ENCODE peak calls at places on chromosome 10, in four cellular contexts. One of them, this sample, is unnamed. For H3K4me1, the result is how much of the 10 kb centered on the place peaks cover.

GRCh38 chr10:59234814-59235429 is 58.5 kb downstream of the PHYHIPL start:
- DNase-seq in astrocyte: peak
- DNase-seq in endodermal cell: peak
- DNase-seq in fibroblast of lung: peak
- DNase-seq in this sample: peak

GRCh38 chr10:28327494-28327886 is 24.6 kb upstream of the MPP7 start:
- DNase-seq in endodermal cell: no peak
- DNase-seq in astrocyte: peak
- DNase-seq in fibroblast of lung: peak
- DNase-seq in this sample: peak

GRCh38 chr10:13271552-13272163 is 28.2 kb downstream of the PHYH start:
- DNase-seq in endodermal cell: peak
- DNase-seq in fibroblast of lung: no peak
- DNase-seq in astrocyte: no peak
- DNase-seq in this sample: no peak

GRCh38 chr10:58775960-58776574 is 263.4 kb downstream of the BICC1 start:
- DNase-seq in fibroblast of lung: peak
- DNase-seq in endodermal cell: no peak
- DNase-seq in astrocyte: peak
- DNase-seq in this sample: peak

GRCh38 chr10:48194830-48195229 is 79.7 kb downstream of the FRMPD2 start:
- DNase-seq in fibroblast of lung: no peak
- DNase-seq in endodermal cell: no peak
- DNase-seq in astrocyte: no peak
- DNase-seq in this sample: no peak

GRCh38 chr10:92517034-92517655 is 56.7 kb downstream of the IDE start:
- DNase-seq in fibroblast of lung: peak
- DNase-seq in astrocyte: peak
- DNase-seq in endodermal cell: peak
- DNase-seq in this sample: peak

GRCh38 chr10:52312999-52313349 is 1.1 kb upstream of the DKK1 start:
- DNase-seq in fibroblast of lung: peak
- DNase-seq in astrocyte: no peak
- DNase-seq in endodermal cell: no peak
- DNase-seq in this sample: no peak

GRCh38 chr10:73983096-73984047 is 14.5 kb upstream of the VCL start:
- DNase-seq in endodermal cell: peak
- DNase-seq in fibroblast of lung: no peak
- DNase-seq in astrocyte: no peak
- DNase-seq in this sample: no peak

GRCh38 chr10:117555017-117555416 is 12.5 kb downstream of the EMX2 start:
- DNase-seq in endodermal cell: no peak
- DNase-seq in fibroblast of lung: no peak
- DNase-seq in astrocyte: no peak
- DNase-seq in this sample: no peak

GRCh38 chr10:126001579-126001978 is 105.2 kb downstream of the FANK1 start:
- DNase-seq in endodermal cell: no peak
- DNase-seq in astrocyte: no peak
- DNase-seq in fibroblast of lung: peak
- DNase-seq in this sample: no peak

GRCh38 chr10:15140640-15141039 is 27.9 kb downstream of the NMT2 start:
- DNase-seq in fibroblast of lung: no peak
- DNase-seq in astrocyte: no peak
- DNase-seq in endodermal cell: no peak
- DNase-seq in this sample: no peak

GRCh38 chr10:62038609-62039190 is 137.2 kb downstream of the ARID5B start:
- DNase-seq in astrocyte: peak
- DNase-seq in endodermal cell: peak
- DNase-seq in fibroblast of lung: peak
- DNase-seq in this sample: peak

GRCh38 chr10:5219262-5219661 is 22.6 kb downstream of the AKR1C4 start:
- DNase-seq in astrocyte: no peak
- DNase-seq in endodermal cell: no peak
- DNase-seq in fibroblast of lung: no peak
- DNase-seq in this sample: no peak

GRCh38 chr10:127977368-127978009 is 70.6 kb downstream of the PTPRE start:
- DNase-seq in endodermal cell: no peak
- DNase-seq in astrocyte: peak
- DNase-seq in fibroblast of lung: peak
- DNase-seq in this sample: no peak
- H3K4me3 ChIP-seq in endodermal cell: no peak
- H3K4me3 ChIP-seq in astrocyte: peak
- H3K4me3 ChIP-seq in fibroblast of lung: peak
- H3K4me3 ChIP-seq in this sample: peak

DNA sequence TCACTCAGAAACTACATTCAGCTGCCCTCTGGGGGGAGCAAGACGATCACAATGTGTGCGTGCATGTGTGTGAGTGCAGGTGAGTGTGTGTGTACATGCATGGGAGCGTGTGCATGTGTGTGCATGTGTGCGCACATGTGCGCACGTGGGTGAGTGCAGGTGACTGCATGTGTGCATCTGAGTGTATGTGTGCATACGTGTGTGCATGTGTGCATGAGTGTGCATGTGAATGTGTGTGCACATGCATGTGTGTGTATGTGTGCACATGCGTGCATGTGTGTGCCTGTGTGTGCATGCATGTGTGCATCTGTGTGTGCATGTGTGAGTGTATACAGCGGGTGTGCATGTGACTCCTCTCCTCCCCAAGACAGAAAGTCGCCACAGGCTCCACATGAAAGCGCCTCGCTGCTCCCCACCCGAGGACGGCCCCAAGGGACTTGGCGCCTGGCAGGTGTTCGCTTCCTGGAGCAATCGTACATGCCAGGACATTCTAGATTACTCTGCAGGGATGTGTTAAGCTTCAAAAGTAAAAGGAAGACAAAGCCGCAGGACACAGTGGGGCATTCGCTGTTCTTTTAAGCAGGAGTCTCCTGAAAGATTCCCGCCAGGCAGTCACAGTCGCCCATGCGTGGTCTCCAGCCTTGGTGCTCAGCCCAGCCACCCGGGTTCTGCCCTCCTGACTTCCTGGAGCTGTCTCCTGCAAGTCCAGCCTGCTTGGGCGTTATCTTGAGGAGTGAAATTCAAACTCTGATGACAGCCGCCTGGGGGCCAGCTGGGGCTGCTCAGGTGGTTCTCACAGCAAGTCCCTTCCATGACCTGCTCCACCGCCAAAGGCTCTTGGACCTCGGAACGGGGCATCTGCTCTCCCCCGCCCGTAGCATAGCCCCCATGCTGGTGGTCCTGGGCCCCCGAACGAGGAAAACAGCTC is 41.9 kb upstream of the ADGRA1 start:
- DNase-seq in astrocyte: no peak
- DNase-seq in endodermal cell: no peak
- DNase-seq in fibroblast of lung: no peak
- DNase-seq in this sample: no peak
- H3K4me1 ChIP-seq in astrocyte: under half
- H3K4me1 ChIP-seq in endodermal cell: under half
- H3K4me1 ChIP-seq in fibroblast of lung: under half
- H3K4me1 ChIP-seq in this sample: under half

DNA sequence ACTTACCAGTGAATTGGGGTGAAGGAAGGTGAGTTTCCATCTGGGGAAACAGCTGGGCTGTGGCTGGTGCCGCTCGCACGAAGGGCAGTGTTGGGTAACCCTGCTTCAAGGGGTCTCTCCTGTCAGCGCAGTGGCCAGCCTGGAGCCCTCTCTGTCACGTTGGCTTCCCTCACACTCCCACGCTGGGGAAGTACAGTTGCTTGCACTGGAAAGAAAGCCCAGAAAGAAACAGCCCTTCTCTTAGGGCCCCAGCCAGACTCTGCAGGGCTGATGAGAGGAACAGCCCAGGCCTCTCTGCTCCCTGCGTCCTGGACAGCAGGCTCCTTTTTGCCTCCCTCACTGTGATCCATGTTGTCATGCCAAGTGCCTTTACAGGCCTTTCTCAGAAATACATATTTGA is 40.3 kb upstream of the TRIM8 start:
- DNase-seq in fibroblast of lung: no peak
- DNase-seq in astrocyte: no peak
- DNase-seq in endodermal cell: no peak
- DNase-seq in this sample: no peak
- H3K4me3 ChIP-seq in fibroblast of lung: no peak
- H3K4me3 ChIP-seq in astrocyte: peak
- H3K4me3 ChIP-seq in endodermal cell: no peak
- H3K4me3 ChIP-seq in this sample: peak

GRCh38 chr10:119250641-119251314 is 43.4 kb downstream of the GRK5 start:
- DNase-seq in astrocyte: peak
- DNase-seq in fibroblast of lung: peak
- DNase-seq in endodermal cell: no peak
- DNase-seq in this sample: peak
- H3K4me1 ChIP-seq in astrocyte: half or more
- H3K4me1 ChIP-seq in fibroblast of lung: half or more
- H3K4me1 ChIP-seq in endodermal cell: under half
- H3K4me1 ChIP-seq in this sample: half or more

GRCh38 chr10:123136806-123137642 is 1.3 kb downstream of the HMX3 start:
- DNase-seq in endodermal cell: peak
- DNase-seq in fibroblast of lung: peak
- DNase-seq in astrocyte: no peak
- DNase-seq in this sample: peak

GRCh38 chr10:123135415-123136141 is at the start of gene HMX3:
- DNase-seq in endodermal cell: peak
- DNase-seq in fibroblast of lung: no peak
- DNase-seq in astrocyte: no peak
- DNase-seq in this sample: peak

GRCh38 chr10:123134058-123134914 is 1.5 kb upstream of the HMX3 start:
- DNase-seq in endodermal cell: no peak
- DNase-seq in fibroblast of lung: no peak
- DNase-seq in astrocyte: no peak
- DNase-seq in this sample: no peak

GRCh38 chr10:123134915-123135414 is 805 bp upstream of the HMX3 start:
- DNase-seq in fibroblast of lung: no peak
- DNase-seq in endodermal cell: peak
- DNase-seq in astrocyte: no peak
- DNase-seq in this sample: no peak

DNA sequence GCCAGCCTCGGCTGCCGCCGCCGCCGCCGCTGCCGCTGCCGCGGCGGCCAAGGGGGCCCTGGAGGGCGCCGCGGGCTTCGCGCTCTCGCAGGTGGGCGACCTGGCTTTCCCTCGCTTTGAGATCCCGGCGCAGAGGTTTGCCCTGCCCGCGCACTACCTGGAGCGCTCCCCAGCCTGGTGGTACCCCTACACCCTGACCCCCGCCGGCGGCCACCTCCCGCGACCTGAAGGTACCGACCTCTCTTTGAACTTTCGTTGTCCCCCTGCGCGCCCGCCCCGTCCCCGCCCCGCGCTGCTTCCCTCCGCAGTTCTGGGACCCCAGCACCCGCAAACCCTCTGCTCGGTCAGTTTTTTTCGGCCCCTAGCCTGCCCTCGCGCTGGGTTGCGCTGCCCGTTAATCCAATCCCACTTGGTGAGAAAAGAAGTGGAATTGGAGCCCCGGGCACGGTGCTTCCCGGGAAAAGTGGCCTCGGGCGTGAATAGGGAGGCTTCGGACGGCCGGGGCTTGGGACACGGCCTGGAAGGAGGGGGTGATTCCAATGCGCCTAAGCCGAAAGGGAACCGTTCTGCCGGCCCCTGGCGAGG is 543 bp downstream of the HMX3 start:
- DNase-seq in endodermal cell: no peak
- DNase-seq in astrocyte: no peak
- DNase-seq in fibroblast of lung: no peak
- DNase-seq in this sample: no peak
- H3K4me3 ChIP-seq in endodermal cell: no peak
- H3K4me3 ChIP-seq in astrocyte: no peak
- H3K4me3 ChIP-seq in fibroblast of lung: no peak
- H3K4me3 ChIP-seq in this sample: no peak

DNA sequence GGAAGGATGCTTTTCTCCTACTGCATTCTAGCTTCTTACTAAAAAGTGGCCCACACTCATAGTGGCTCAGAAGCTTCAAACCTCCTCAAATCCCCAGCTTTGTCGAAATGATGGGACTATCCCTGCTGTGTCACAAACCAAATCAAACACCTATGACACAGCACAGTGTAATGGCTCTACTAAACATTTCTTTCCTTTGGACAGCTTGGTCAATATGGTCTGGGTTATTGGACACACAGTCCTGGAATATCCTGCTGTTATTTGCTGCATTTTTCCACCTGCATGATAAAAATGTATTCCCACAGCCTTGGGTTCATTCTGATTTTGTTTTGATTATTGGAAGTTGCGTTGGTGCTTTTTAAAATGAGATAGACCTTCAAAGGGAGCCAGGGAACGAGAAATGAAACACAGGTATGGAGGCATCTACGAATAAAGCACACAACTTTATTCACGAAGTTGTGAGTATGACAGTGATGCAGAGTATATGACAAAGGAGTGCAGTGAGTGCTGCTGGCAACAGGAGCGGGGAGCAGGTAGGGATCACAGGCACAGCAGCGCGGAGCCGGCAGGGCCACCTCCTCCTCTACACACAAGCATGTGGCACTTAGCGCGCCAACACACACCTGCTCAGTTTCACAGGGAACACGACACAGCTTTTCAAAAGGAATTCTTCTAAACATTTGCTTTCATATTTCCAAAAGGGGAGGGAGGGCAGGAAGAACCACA is 26.5 kb upstream of the AFAP1L2 start:
- DNase-seq in astrocyte: no peak
- DNase-seq in endodermal cell: peak
- DNase-seq in fibroblast of lung: no peak
- DNase-seq in this sample: no peak
- H3K4me1 ChIP-seq in astrocyte: under half
- H3K4me1 ChIP-seq in endodermal cell: under half
- H3K4me1 ChIP-seq in fibroblast of lung: under half
- H3K4me1 ChIP-seq in this sample: under half

DNA sequence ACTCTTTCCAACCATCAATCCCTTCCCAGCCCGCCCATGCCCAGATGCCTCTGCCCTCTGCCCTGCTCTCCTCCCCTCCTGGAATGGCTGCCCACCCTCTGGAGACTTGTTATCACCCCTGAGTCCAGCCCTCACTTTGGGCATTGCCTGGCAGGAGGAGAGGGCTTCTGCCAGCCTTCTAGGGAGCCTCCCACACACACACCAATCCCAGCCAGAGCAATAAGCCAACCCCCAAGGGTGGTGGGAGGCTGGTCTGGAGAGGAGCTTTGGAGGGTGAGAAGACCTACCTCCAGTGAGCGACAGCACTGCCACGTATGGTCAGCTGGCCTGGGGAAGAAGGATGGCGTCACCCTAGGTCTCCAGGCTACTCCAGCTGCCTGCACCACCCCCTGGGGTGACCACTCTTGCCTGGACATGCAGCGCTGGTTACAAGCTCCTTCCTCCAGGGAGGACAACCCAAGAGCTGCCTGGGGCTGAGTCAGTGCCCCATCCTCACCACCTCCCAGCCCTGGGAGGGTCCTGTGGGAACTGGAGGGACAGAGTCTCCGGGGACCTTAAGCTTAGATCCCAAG is 8.4 kb downstream of the C10orf105 start:
- DNase-seq in fibroblast of lung: no peak
- DNase-seq in endodermal cell: no peak
- DNase-seq in astrocyte: no peak
- DNase-seq in this sample: no peak
- H3K4me3 ChIP-seq in fibroblast of lung: no peak
- H3K4me3 ChIP-seq in endodermal cell: no peak
- H3K4me3 ChIP-seq in astrocyte: no peak
- H3K4me3 ChIP-seq in this sample: no peak